ENCODE peak calls at places on chromosomes 4 and X, in six cellular contexts. M, X, Z, P, D and W are unnamed samples.

GRCh38 chr4:87313756-87314155 is 8.9 kb downstream of the HSD17B13 start:
- DNase-seq in M (no peak), X (no peak), Z (no peak), P (no peak), D (no peak), W (no peak)

GRCh38 chr4:136690363-136690762 is 841.9 kb downstream of the PCDH18 start:
- DNase-seq in M (no peak), X (peak; percentile 34), Z (no peak), P (no peak), D (no peak), W (no peak)

GRCh38 chrX:2652106-2652505 is 39.0 kb upstream of the CD99 start:
- DNase-seq in M (no peak), X (no peak), Z (no peak), P (no peak), D (no peak), W (no peak)

GRCh38 chr4:33482773-33483172 is 2761.5 kb downstream of the ARAP2 start:
- DNase-seq in M (no peak), X (peak; percentile 74), Z (peak; percentile 78), P (no peak), D (no peak), W (no peak)

GRCh38 chr4:78904143-78904542 is 35.1 kb downstream of the PAQR3 start:
- DNase-seq in M (no peak), X (no peak), Z (no peak), P (no peak), D (no peak), W (no peak)

GRCh38 chrX:78119521-78120227 is 15.6 kb downstream of the PGK1 start:
- DNase-seq in M (no peak), X (peak; percentile 38), Z (no peak), P (no peak), D (no peak), W (no peak)

GRCh38 chr4:3817561-3817960 is 51.4 kb downstream of the ADRA2C start:
- DNase-seq in M (no peak), X (no peak), Z (no peak), P (no peak), D (no peak), W (no peak)

GRCh38 chr4:136036744-136037143 is 1495.5 kb downstream of the PCDH18 start:
- DNase-seq in M (no peak), X (peak; percentile 33), Z (no peak), P (no peak), D (no peak), W (no peak)

GRCh38 chr4:56388311-56388710 is 1.0 kb upstream of the AASDH start:
- DNase-seq in M (no peak), X (peak; percentile 22), Z (no peak), P (no peak), D (no peak), W (no peak)

GRCh38 chr4:1041147-1041935 is 29.9 kb downstream of the FGFRL1 start:
- DNase-seq in M (no peak), X (peak; percentile 9), Z (no peak), P (no peak), D (no peak), W (no peak)

GRCh38 chr4:151563194-151563593 is 154.2 kb downstream of the FHIP1A start:
- DNase-seq in M (no peak), X (peak; percentile 22), Z (peak; percentile 81), P (no peak), D (no peak), W (no peak)